ENCODE peak calls at places on chromosomes 1 and 21, in seven cellular contexts. W, Q, H, C, E, X and D are unnamed samples.

GRCh38 chr1:94125551-94126514 is 4.9 kb upstream of the ABCA4 start:
- DNase-seq in E (no peak), C (no peak), Q (no peak), W (no peak), H (no peak), X (no peak), D (no peak)

GRCh38 chr1:107058245-107059032 is 2.0 kb downstream of the PRMT6 start:
- DNase-seq in C (no peak), E (no peak), H (no peak), Q (peak), W (no peak), X (no peak), D (no peak)

GRCh38 chr1:156707486-156708244 is 2.3 kb upstream of the CRABP2 start:
- DNase-seq in Q (no peak), X (no peak), H (no peak), W (no peak), E (no peak), C (no peak), D (peak)

GRCh38 chr1:65407875-65408274 is 12.6 kb upstream of the LEPR start:
- DNase-seq in X (no peak), W (no peak), C (no peak), E (no peak), Q (no peak), H (no peak), D (no peak)

GRCh38 chr1:12057382-12057781 is 5.7 kb upstream of the TNFRSF8 start:
- DNase-seq in E (no peak), X (no peak), H (no peak), C (no peak), Q (no peak), W (no peak), D (no peak)

GRCh38 chr1:209689484-209689883 is 14.3 kb downstream of the G0S2 start:
- DNase-seq in C (no peak), X (no peak), Q (no peak), H (no peak), W (no peak), E (no peak), D (no peak)

GRCh38 chr1:238628130-238628529 is 737.4 kb upstream of the ZP4 start:
- DNase-seq in W (no peak), X (no peak), H (no peak), C (no peak), Q (no peak), E (no peak), D (no peak)

GRCh38 chr21:34280987-34281386 is 82.8 kb upstream of the KCNE2 start:
- DNase-seq in C (no peak), W (no peak), H (no peak), E (no peak), Q (no peak), X (no peak), D (no peak)

GRCh38 chr1:7407980-7408770 is 362.9 kb upstream of the VAMP3 start:
- DNase-seq in Q (no peak), E (peak), C (no peak), X (no peak), W (no peak), H (peak), D (peak)

GRCh38 chr1:113756461-113756860 is 2.8 kb downstream of the PHTF1 start:
- DNase-seq in E (no peak), C (no peak), X (no peak), W (no peak), Q (no peak), H (no peak), D (no peak)

GRCh38 chr1:212514056-212514614 is 81.4 kb downstream of the NENF start:
- DNase-seq in Q (no peak), C (no peak), E (no peak), H (peak), X (no peak), W (no peak), D (no peak)

GRCh38 chr1:26582053-26582835 is 52.7 kb downstream of the RPS6KA1 start:
- DNase-seq in H (no peak), E (no peak), C (no peak), Q (no peak), W (no peak), X (no peak), D (no peak)

GRCh38 chr1:150528997-150529396 is 13.4 kb downstream of the FALEC start:
- DNase-seq in E (no peak), W (no peak), Q (no peak), C (no peak), H (no peak), X (no peak), D (no peak)

GRCh38 chr1:53469373-53469772 is 10.2 kb downstream of the DMRTB1 start:
- DNase-seq in X (no peak), C (no peak), H (no peak), W (no peak), Q (no peak), E (no peak), D (no peak)

GRCh38 chr1:27934818-27935549 is at the start of gene SMPDL3B:
- DNase-seq in X (no peak), C (no peak), W (no peak), Q (no peak), E (no peak), H (no peak), D (no peak)

GRCh38 chr21:34640858-34641257 is 25.9 kb upstream of the RCAN1 start:
- DNase-seq in Q (no peak), X (no peak), W (no peak), E (no peak), H (no peak), C (no peak), D (no peak)

GRCh38 chr1:31798433-31799195 is 17.2 kb downstream of the SPOCD1 start:
- DNase-seq in H (no peak), C (no peak), X (no peak), W (peak), E (no peak), Q (no peak), D (peak)